ENCODE peak calls at places on chromosomes 2 and 18, in five cellular contexts. E, S, J, D and B are unnamed samples.

GRCh38 chr2:177554365-177554764 is 161.8 kb downstream of the AGPS start:
- DNase-seq in D (no peak), S (no peak), J (no peak), E (no peak), B (no peak)

GRCh38 chr2:154375625-154376020 is 322.9 kb upstream of the KCNJ3 start:
- DNase-seq in J (peak; percentile 8), D (no peak), S (peak; percentile 7), E (peak; percentile 52), B (peak; percentile 6)

GRCh38 chr2:37812414-37812813 is 112.7 kb upstream of the RMDN2 start:
- DNase-seq in S (no peak), J (no peak), D (no peak), E (peak; percentile 54), B (no peak)

GRCh38 chr2:197033222-197033621 is 106.7 kb upstream of the PGAP1 start:
- DNase-seq in E (no peak), J (no peak), D (no peak), S (no peak), B (no peak)

GRCh38 chr18:13436596-13436995 is 218.0 kb downstream of the LDLRAD4 start:
- DNase-seq in D (no peak), E (no peak), S (no peak), J (no peak), B (no peak)

GRCh38 chr2:6352906-6353515 is 512.7 kb downstream of the CMPK2 start:
- DNase-seq in J (peak; percentile 77), S (no peak), D (no peak), E (peak; percentile 57), B (peak; percentile 80)

GRCh38 chr2:72148975-72149555 is 1.4 kb upstream of the CYP26B1 start:
- DNase-seq in D (no peak), S (no peak), E (peak; percentile 17), J (no peak), B (no peak)

GRCh38 chr2:138502253-138503086 is 900 bp downstream of the SPOPL start:
- DNase-seq in E (no peak), D (no peak), S (peak; percentile 17), J (no peak), B (no peak)

GRCh38 chr2:217650716-217651360 is 352.0 kb downstream of the TNS1 start:
- DNase-seq in E (peak; percentile 75), J (peak; percentile 74), D (no peak), S (peak; percentile 58), B (peak; percentile 59)

GRCh38 chr2:2232167-2232566 is 98.9 kb downstream of the MYT1L start:
- DNase-seq in J (no peak), E (no peak), D (no peak), S (no peak), B (no peak)

GRCh38 chr2:187854801-187855200 is 300.6 kb upstream of the TFPI start:
- DNase-seq in J (no peak), S (no peak), D (no peak), E (no peak), B (no peak)

GRCh38 chr18:62716679-62717058 is 1.3 kb downstream of the PHLPP1 start:
- DNase-seq in S (peak; percentile 57), E (peak; percentile 42), D (peak; percentile 40), J (peak; percentile 65), B (no peak)

GRCh38 chr2:42770288-42771131 is 6.6 kb upstream of the OXER1 start:
- DNase-seq in J (peak; percentile 35), E (peak; percentile 61), S (peak; percentile 86), D (no peak), B (peak; percentile 69)

GRCh38 chr2:5766621-5767020 is 74.4 kb downstream of the SOX11 start:
- DNase-seq in J (no peak), D (no peak), E (no peak), S (no peak), B (no peak)

GRCh38 chr2:157107877-157108276 is 149.6 kb upstream of the GALNT5 start:
- DNase-seq in J (peak; percentile 82), S (peak; percentile 25), D (no peak), E (peak; percentile 9), B (no peak)

GRCh38 chr2:42929985-42930581 is 137.7 kb upstream of the HAAO start:
- DNase-seq in D (no peak), S (no peak), E (peak; percentile 89), J (no peak), B (no peak)

GRCh38 chr2:15042824-15043223 is 410.3 kb downstream of the LRATD1 start:
- DNase-seq in J (no peak), E (peak; percentile 68), D (no peak), S (no peak), B (no peak)

GRCh38 chr2:204967199-204967995 is 422.1 kb downstream of the PARD3B start:
- DNase-seq in S (peak; percentile 3), D (no peak), J (no peak), E (no peak), B (peak; percentile 69)

GRCh38 chr18:76419811-76420210 is 75.2 kb downstream of the ZNF516 start:
- DNase-seq in J (no peak), D (no peak), S (no peak), E (no peak), B (no peak)

GRCh38 chr2:174836345-174836999 is 72.2 kb upstream of the CHRNA1 start:
- DNase-seq in D (no peak), S (no peak), J (no peak), E (peak; percentile 95), B (peak; percentile 34)

GRCh38 chr2:230668184-230668938 is 44.3 kb upstream of the CAB39 start:
- DNase-seq in J (no peak), E (peak; percentile 15), D (peak; percentile 61), S (peak; percentile 90), B (no peak)

GRCh38 chr2:237861875-237862527 is 2.6 kb downstream of the RAMP1 start:
- DNase-seq in J (no peak), S (no peak), D (no peak), E (no peak), B (no peak)

GRCh38 chr18:10140461-10140911 is 226.7 kb downstream of the VAPA start:
- DNase-seq in D (no peak), J (no peak), S (no peak), E (peak; percentile 60), B (no peak)

GRCh38 chr2:226877491-226877890 is 41.6 kb downstream of the RHBDD1 start:
- DNase-seq in J (no peak), E (no peak), S (no peak), D (no peak), B (no peak)

GRCh38 chr2:73920577-73921545 is 5.8 kb upstream of the DGUOK start:
- DNase-seq in E (peak; percentile 44), J (peak; percentile 53), S (peak; percentile 42), D (no peak), B (peak; percentile 71)

GRCh38 chr2:72082021-72082739 is 65.5 kb downstream of the CYP26B1 start:
- DNase-seq in J (no peak), E (no peak), S (no peak), D (no peak), B (no peak)

GRCh38 chr2:176085120-176085788 is 1.5 kb upstream of the EVX2 start:
- DNase-seq in J (no peak), E (no peak), S (no peak), D (no peak), B (no peak)

GRCh38 chr2:152782171-152782570 is 63.8 kb downstream of the ARL6IP6 start:
- DNase-seq in E (no peak), S (no peak), D (no peak), J (no peak), B (no peak)

GRCh38 chr2:4528773-4529172 is 825.4 kb downstream of the DCDC2C start:
- DNase-seq in D (no peak), E (no peak), J (no peak), S (no peak), B (no peak)

DNA sequence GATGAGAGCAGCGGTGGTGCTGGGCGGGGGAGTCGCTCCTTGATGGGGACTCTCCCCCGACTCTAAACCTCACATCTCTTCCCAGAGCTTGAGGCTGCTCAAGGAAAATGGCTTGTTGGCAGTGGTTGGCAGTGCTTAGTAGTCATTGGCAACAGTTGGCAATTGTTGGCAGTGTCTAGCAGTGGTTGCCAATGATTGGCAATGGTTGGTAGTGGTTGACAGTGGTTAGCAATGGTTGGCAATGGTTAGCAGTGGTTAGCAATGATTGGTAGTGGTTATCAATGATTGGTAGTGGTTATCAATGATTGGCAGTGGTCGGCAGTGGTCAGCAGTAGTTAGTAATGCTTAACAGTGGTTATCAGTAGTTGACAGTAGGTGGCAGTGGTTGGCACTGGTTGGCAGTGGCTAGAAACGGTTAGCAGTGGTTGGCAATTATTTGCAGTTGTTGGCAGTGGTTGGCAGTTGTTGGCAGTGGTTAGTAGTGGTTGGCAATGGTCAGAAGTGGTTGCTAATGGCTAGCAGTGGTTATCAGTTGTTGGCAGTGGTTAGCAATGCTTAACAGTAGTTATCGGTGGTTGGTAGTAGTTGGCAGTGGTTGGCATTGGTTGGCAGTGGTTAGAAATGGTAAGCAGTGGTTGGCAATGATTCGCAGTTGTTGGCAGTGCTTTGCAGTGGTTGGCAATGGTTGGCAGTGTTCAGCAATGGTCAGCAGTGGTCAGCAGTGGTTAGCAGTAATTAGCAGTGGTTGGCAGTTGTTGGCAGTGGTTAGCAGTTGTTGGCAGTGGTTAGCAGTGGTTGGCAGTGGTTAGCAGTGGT is 85.4 kb upstream of the OTOS start:
- DNase-seq in E (no peak), J (peak; percentile 28), D (no peak), S (no peak), B (no peak)
- TF ChIP-seq CTCF in E (no peak), J (peak; percentile 34), D (no peak), S (peak; percentile 5), B (peak; percentile 32)

DNA sequence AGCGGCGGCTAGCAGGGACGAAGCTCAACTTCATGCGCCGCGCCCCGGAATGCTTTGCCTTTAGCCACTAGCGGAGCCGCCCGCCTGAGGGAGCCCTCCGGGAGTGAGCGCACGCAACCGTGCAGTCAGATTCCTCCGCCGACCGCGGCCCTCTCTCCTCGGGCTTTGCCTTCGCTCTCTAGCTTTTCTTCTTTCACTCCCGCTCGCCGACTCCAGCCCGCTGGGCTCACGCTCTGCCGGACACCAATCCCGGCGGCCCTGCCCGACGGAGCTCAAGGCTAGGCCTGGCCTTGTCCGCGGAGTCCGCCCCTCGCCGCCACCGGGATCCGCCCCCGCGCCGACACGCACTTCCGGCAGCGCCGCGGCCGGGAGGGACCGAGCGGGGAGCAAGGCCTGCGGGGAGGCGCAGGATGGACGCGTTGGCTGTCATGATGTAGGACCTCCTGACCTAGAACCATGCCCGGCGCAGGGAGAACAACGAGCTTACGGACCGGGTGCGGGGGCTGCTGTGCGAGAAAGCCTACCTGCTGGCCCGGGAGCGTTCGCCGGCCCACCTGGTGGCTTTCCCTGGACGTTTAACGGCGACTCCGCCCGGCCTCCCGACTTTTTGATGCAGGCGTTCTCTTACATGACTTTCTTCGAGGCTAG is 40.8 kb upstream of the AKAIN1 start:
- DNase-seq in D (peak; percentile 83), E (peak; percentile 92), J (peak; percentile 90), S (peak; percentile 95), B (peak; percentile 78)
- TF ChIP-seq CTCF in D (peak; percentile 42), E (no peak), J (no peak), S (no peak), B (no peak)

GRCh38 chr2:29644949-29645348 is 276.4 kb downstream of the ALK start:
- DNase-seq in D (no peak), E (no peak), J (no peak), S (no peak), B (no peak)
- TF ChIP-seq CTCF in D (no peak), E (no peak), J (no peak), S (no peak), B (peak; percentile 21)

DNA sequence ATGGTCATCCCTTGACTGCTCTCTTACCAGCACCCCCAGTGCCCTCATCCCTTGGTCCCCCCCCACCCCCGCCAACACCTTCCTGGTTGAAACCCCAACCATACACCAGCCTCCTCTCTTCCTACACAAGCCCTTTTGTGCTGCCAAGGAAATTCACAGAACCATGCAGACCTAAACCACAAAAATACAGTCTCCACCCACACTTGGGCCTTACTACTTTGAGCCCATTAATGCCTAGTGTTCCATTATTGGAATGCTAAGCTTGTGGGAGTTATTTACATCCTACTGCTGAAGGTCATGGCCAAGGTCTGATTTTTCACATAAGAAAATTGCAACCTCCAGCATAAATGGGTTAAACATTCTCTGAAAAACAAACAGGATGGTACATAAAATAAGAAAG is 4.1 kb upstream of the CRACDL start:
- DNase-seq in J (no peak), E (no peak), S (no peak), D (no peak), B (no peak)
- TF ChIP-seq CTCF in J (no peak), E (no peak), S (no peak), D (no peak), B (no peak)